ENCODE peak calls at places on chromosomes 7 and 10, in nine cellular contexts. B is HCT116; K is A172; E is stimulated activated CD8-positive, alpha-beta memory T cell treated with anti-CD3 and anti-CD28 coated beads, Interleukin-15, amount 100 ng/mL, for 48 hours; P is tibial artery; M is AG04449; O is ureter; F is B cell; Z is fibroblast of lung. H is an unnamed sample.

GRCh38 chr10:79264942-79265341 is 82.3 kb upstream of the PPIF start:
- DNase-seq in B (no peak), K (no peak), E (no peak), P (no peak), M (no peak), O (peak; percentile 87), F (no peak), Z (no peak), H (no peak)

GRCh38 chr10:66307826-66308225 is 618.0 kb upstream of the LRRTM3 start:
- DNase-seq in B (no peak), K (no peak), E (no peak), P (no peak), M (no peak), O (no peak), F (no peak), Z (peak; percentile 10), H (no peak)

GRCh38 chr7:130063036-130063435 is 7.3 kb upstream of the KLHDC10 start:
- DNase-seq in B (no peak), K (peak; percentile 31), E (peak; percentile 43), P (no peak), M (no peak), O (no peak), F (peak; percentile 69), Z (peak; percentile 44), H (peak; percentile 86)

GRCh38 chr7:48964074-48964473 is 39.7 kb downstream of the CDC14C start:
- DNase-seq in B (no peak), K (peak; percentile 28), E (no peak), P (no peak), M (no peak), O (no peak), F (no peak), Z (peak; percentile 5), H (no peak)

GRCh38 chr7:102260856-102261255 is 25.8 kb upstream of the SH2B2 start:
- DNase-seq in B (no peak), K (no peak), E (no peak), P (no peak), M (no peak), O (no peak), F (no peak), Z (peak; percentile 44), H (no peak)

GRCh38 chr7:19815546-19815945 is 42.1 kb upstream of the TMEM196 start:
- DNase-seq in B (no peak), K (peak; percentile 8), E (no peak), P (no peak), M (no peak), O (no peak), F (no peak), Z (no peak), H (no peak)

GRCh38 chr7:92357260-92357659 is 90.0 kb upstream of the GATAD1 start:
- DNase-seq in B (no peak), K (no peak), E (no peak), P (no peak), M (no peak), O (no peak), F (no peak), Z (no peak), H (no peak)

GRCh38 chr7:105805619-105806018 is 70.8 kb downstream of the ATXN7L1 start:
- DNase-seq in B (no peak), K (peak; percentile 29), E (no peak), P (no peak), M (no peak), O (no peak), F (no peak), Z (no peak), H (no peak)

GRCh38 chr10:132548106-132548823 is 10.7 kb downstream of the INPP5A start:
- DNase-seq in B (no peak), K (no peak), E (no peak), P (peak; percentile 60), M (no peak), O (no peak), F (peak; percentile 80), Z (no peak), H (peak; percentile 78)

GRCh38 chr7:38744746-38745145 is 113.6 kb upstream of the AMPH start:
- DNase-seq in B (no peak), K (peak; percentile 71), E (no peak), P (no peak), M (peak; percentile 28), O (no peak), F (no peak), Z (peak; percentile 51), H (no peak)

GRCh38 chr7:39504963-39505362 is 61.2 kb upstream of the YAE1 start:
- DNase-seq in B (peak; percentile 3), K (peak; percentile 90), E (no peak), P (no peak), M (peak; percentile 7), O (no peak), F (no peak), Z (peak; percentile 36), H (no peak)

GRCh38 chr7:92768501-92769360 is 67.6 kb downstream of the CDK6 start:
- DNase-seq in B (no peak), K (no peak), E (peak; percentile 10), P (no peak), M (no peak), O (no peak), F (no peak), Z (no peak), H (no peak)

GRCh38 chr7:155449008-155449879 is 8.7 kb upstream of the EN2 start:
- DNase-seq in B (no peak), K (no peak), E (no peak), P (no peak), M (no peak), O (no peak), F (peak; percentile 17), Z (no peak), H (peak; percentile 63)

H was measured in spleen.